ENCODE peak calls at places on chromosomes 7 and 10, in four cellular contexts. One of them, this sample, is unnamed.

GRCh38 chr10:44673245-44673999 is 237.7 kb upstream of the TMEM72 start:
- DNase-seq in activated CD8-positive, alpha-beta memory T cell treated with anti-CD3 and anti-CD28 coated beads for 24 hours: no peak
- DNase-seq in naive thymus-derived CD8-positive, alpha-beta T cell: no peak
- DNase-seq in anterior cingulate cortex: no peak
- DNase-seq in this sample: no peak

GRCh38 chr7:77226357-77226839 is 26.8 kb upstream of the FGL2 start:
- DNase-seq in activated CD8-positive, alpha-beta memory T cell treated with anti-CD3 and anti-CD28 coated beads for 24 hours: no peak
- DNase-seq in naive thymus-derived CD8-positive, alpha-beta T cell: no peak
- DNase-seq in anterior cingulate cortex: no peak
- DNase-seq in this sample: no peak

GRCh38 chr10:130741901-130742625 is 569.5 kb downstream of the TCERG1L start:
- DNase-seq in activated CD8-positive, alpha-beta memory T cell treated with anti-CD3 and anti-CD28 coated beads for 24 hours: no peak
- DNase-seq in naive thymus-derived CD8-positive, alpha-beta T cell: no peak
- DNase-seq in anterior cingulate cortex: no peak
- DNase-seq in this sample: no peak

GRCh38 chr10:47024046-47024322 is 112.8 kb downstream of the PTPN20 start:
- DNase-seq in activated CD8-positive, alpha-beta memory T cell treated with anti-CD3 and anti-CD28 coated beads for 24 hours: no peak
- DNase-seq in naive thymus-derived CD8-positive, alpha-beta T cell: no peak
- DNase-seq in anterior cingulate cortex: no peak
- DNase-seq in this sample: no peak

GRCh38 chr10:7027913-7028808 is 382.7 kb downstream of the SFMBT2 start:
- DNase-seq in activated CD8-positive, alpha-beta memory T cell treated with anti-CD3 and anti-CD28 coated beads for 24 hours: no peak
- DNase-seq in naive thymus-derived CD8-positive, alpha-beta T cell: no peak
- DNase-seq in anterior cingulate cortex: no peak
- DNase-seq in this sample: no peak

GRCh38 chr7:100583132-100584045 is 2.5 kb downstream of the LRCH4 start:
- DNase-seq in activated CD8-positive, alpha-beta memory T cell treated with anti-CD3 and anti-CD28 coated beads for 24 hours: peak; percentile 85
- DNase-seq in naive thymus-derived CD8-positive, alpha-beta T cell: peak; percentile 87
- DNase-seq in anterior cingulate cortex: peak; percentile 16
- DNase-seq in this sample: peak; percentile 85

GRCh38 chr7:19113855-19114590 is 3.4 kb downstream of the TWIST1 start:
- DNase-seq in activated CD8-positive, alpha-beta memory T cell treated with anti-CD3 and anti-CD28 coated beads for 24 hours: no peak
- DNase-seq in naive thymus-derived CD8-positive, alpha-beta T cell: no peak
- DNase-seq in anterior cingulate cortex: no peak
- DNase-seq in this sample: no peak

GRCh38 chr10:121240011-121240410 is 358.2 kb downstream of the FGFR2 start:
- DNase-seq in activated CD8-positive, alpha-beta memory T cell treated with anti-CD3 and anti-CD28 coated beads for 24 hours: no peak
- DNase-seq in naive thymus-derived CD8-positive, alpha-beta T cell: no peak
- DNase-seq in anterior cingulate cortex: no peak
- DNase-seq in this sample: no peak

GRCh38 chr7:113799896-113800295 is 118.9 kb downstream of the PPP1R3A start:
- DNase-seq in activated CD8-positive, alpha-beta memory T cell treated with anti-CD3 and anti-CD28 coated beads for 24 hours: no peak
- DNase-seq in naive thymus-derived CD8-positive, alpha-beta T cell: no peak
- DNase-seq in anterior cingulate cortex: no peak
- DNase-seq in this sample: no peak

GRCh38 chr10:12631216-12631615 is 281.9 kb downstream of the CAMK1D start:
- DNase-seq in activated CD8-positive, alpha-beta memory T cell treated with anti-CD3 and anti-CD28 coated beads for 24 hours: no peak
- DNase-seq in naive thymus-derived CD8-positive, alpha-beta T cell: no peak
- DNase-seq in anterior cingulate cortex: no peak
- DNase-seq in this sample: no peak

GRCh38 chr7:2860627-2861133 is 16.6 kb upstream of the GNA12 start:
- DNase-seq in activated CD8-positive, alpha-beta memory T cell treated with anti-CD3 and anti-CD28 coated beads for 24 hours: no peak
- DNase-seq in naive thymus-derived CD8-positive, alpha-beta T cell: no peak
- DNase-seq in anterior cingulate cortex: no peak
- DNase-seq in this sample: no peak

GRCh38 chr10:98088186-98088971 is 46.1 kb upstream of the R3HCC1L start:
- DNase-seq in activated CD8-positive, alpha-beta memory T cell treated with anti-CD3 and anti-CD28 coated beads for 24 hours: no peak
- DNase-seq in naive thymus-derived CD8-positive, alpha-beta T cell: no peak
- DNase-seq in anterior cingulate cortex: no peak
- DNase-seq in this sample: no peak

GRCh38 chr7:155962191-155962967 is 150.1 kb upstream of the SHH start:
- DNase-seq in activated CD8-positive, alpha-beta memory T cell treated with anti-CD3 and anti-CD28 coated beads for 24 hours: peak; percentile 62
- DNase-seq in naive thymus-derived CD8-positive, alpha-beta T cell: no peak
- DNase-seq in anterior cingulate cortex: no peak
- DNase-seq in this sample: no peak

GRCh38 chr10:32963102-32963501 is 5.1 kb upstream of the ITGB1 start:
- DNase-seq in activated CD8-positive, alpha-beta memory T cell treated with anti-CD3 and anti-CD28 coated beads for 24 hours: no peak
- DNase-seq in naive thymus-derived CD8-positive, alpha-beta T cell: no peak
- DNase-seq in anterior cingulate cortex: no peak
- DNase-seq in this sample: no peak

GRCh38 chr7:22554184-22554583 is 54.2 kb upstream of the STEAP1B start:
- DNase-seq in activated CD8-positive, alpha-beta memory T cell treated with anti-CD3 and anti-CD28 coated beads for 24 hours: no peak
- DNase-seq in naive thymus-derived CD8-positive, alpha-beta T cell: no peak
- DNase-seq in anterior cingulate cortex: no peak
- DNase-seq in this sample: no peak

GRCh38 chr7:117907058-117907633 is 33.9 kb upstream of the CTTNBP2 start:
- DNase-seq in activated CD8-positive, alpha-beta memory T cell treated with anti-CD3 and anti-CD28 coated beads for 24 hours: no peak
- DNase-seq in naive thymus-derived CD8-positive, alpha-beta T cell: no peak
- DNase-seq in anterior cingulate cortex: no peak
- DNase-seq in this sample: no peak

This sample was measured in stimulated activated naive CD4-positive, alpha-beta T cell.